ENCODE peak calls at places on chromosomes 11 and 22, in eight cellular contexts. H is neuronal stem cell; O is Kasumi-1; I is upper lobe of right lung; M is T-helper 2 cell; Q is HFFc6; N is CD8-positive, alpha-beta memory T cell; U is iris pigment epithelial cell. W is an unnamed sample.
A peak's percentile ranks its signal among the peaks of the same experiment; 100 is the strongest.

GRCh38 chr22:39518124-39518786 is 2.1 kb upstream of the ATF4 start:
- DNase-seq in O (no peak), Q (no peak), H (no peak), M (no peak), I (no peak), N (no peak), U (peak; percentile 28), W (peak; percentile 67)

GRCh38 chr22:41288245-41288946 is 2.4 kb upstream of the RANGAP1 start:
- DNase-seq in H (no peak), Q (peak; percentile 76), O (no peak), I (no peak), M (no peak), N (no peak), U (peak; percentile 71), W (peak; percentile 82)

GRCh38 chr11:65573391-65574146 is 1.2 kb downstream of the FAM89B start:
- DNase-seq in H (no peak), O (no peak), Q (no peak), I (no peak), N (no peak), M (no peak), U (no peak), W (peak; percentile 59)

GRCh38 chr22:24105018-24105360 is 76.3 kb upstream of the SUSD2 start:
- DNase-seq in O (no peak), N (no peak), Q (no peak), I (no peak), H (no peak), M (no peak), U (peak; percentile 18), W (peak; percentile 71)

GRCh38 chr11:111606986-111607385 is 4.7 kb downstream of the SIK2 start:
- DNase-seq in H (no peak), N (no peak), O (no peak), M (no peak), I (no peak), U (peak; percentile 57), Q (no peak), W (peak; percentile 37)

GRCh38 chr22:42863349-42863911 is 6.4 kb upstream of the ARFGAP3 start:
- DNase-seq in H (no peak), M (no peak), U (peak; percentile 92), O (peak; percentile 55), I (no peak), N (no peak), Q (peak; percentile 87), W (peak; percentile 68)

GRCh38 chr11:73866586-73866996 is 10.1 kb downstream of the COA4 start:
- DNase-seq in U (peak; percentile 87), H (no peak), Q (peak; percentile 88), O (no peak), I (no peak), N (no peak), M (no peak), W (peak; percentile 97)

GRCh38 chr11:102564110-102564509 is 33.6 kb upstream of the MMP7 start:
- DNase-seq in U (peak; percentile 79), Q (peak; percentile 76), N (no peak), O (no peak), H (no peak), M (no peak), I (no peak), W (peak; percentile 87)

GRCh38 chr11:64447717-64448598 is 89.0 kb downstream of the RPS6KA4 start:
- DNase-seq in Q (peak; percentile 29), U (peak; percentile 20), O (no peak), N (no peak), H (no peak), I (peak; percentile 68), M (no peak), W (peak; percentile 49)

GRCh38 chr11:46529928-46530574 is 63.8 kb downstream of the AMBRA1 start:
- DNase-seq in U (no peak), H (no peak), N (no peak), O (no peak), M (no peak), Q (no peak), I (no peak), W (no peak)

GRCh38 chr11:119187123-119187892 is 2.0 kb downstream of the NHERF4 start:
- DNase-seq in U (no peak), Q (no peak), I (no peak), O (no peak), M (no peak), N (no peak), H (no peak), W (no peak)

GRCh38 chr22:21451545-21452520 is 15.4 kb upstream of the TMEM191C start:
- DNase-seq in Q (no peak), M (no peak), N (no peak), I (peak; percentile 30), U (no peak), H (no peak), O (no peak), W (no peak)